ENCODE peak calls at places on chromosomes 4 and X, in six cellular contexts. D is HCT116, T is right lobe of liver, M is dorsolateral prefrontal cortex, Q is fibroblast of lung, U is cardiac muscle cell. V is an unnamed sample.

GRCh38 chrX:118742176-118742575 is 14.8 kb downstream of the IL13RA1 start:
- DNase-seq in D (no peak), T (no peak), M (no peak), Q (no peak), U (no peak), V (no peak)

GRCh38 chr4:108425988-108426387 is 194.4 kb upstream of the RPL34 start:
- DNase-seq in D (no peak), T (no peak), M (no peak), Q (peak), U (peak), V (peak)

GRCh38 chrX:3175659-3176438 is 134.6 kb downstream of the ARSF start:
- DNase-seq in D (no peak), T (no peak), M (no peak), Q (peak), U (peak), V (no peak)

GRCh38 chrX:123859409-123859827 is 435 bp upstream of the XIAP start:
- DNase-seq in D (no peak), T (peak), M (peak), Q (no peak), U (no peak), V (no peak)

GRCh38 chrX:138986235-138986634 is 274.7 kb upstream of the FGF13 start:
- DNase-seq in D (no peak), T (no peak), M (no peak), Q (peak), U (no peak), V (no peak)

GRCh38 chr4:71026086-71026485 is 32.6 kb downstream of the DCK start:
- DNase-seq in D (peak), T (no peak), M (no peak), Q (peak), U (peak), V (peak)

GRCh38 chr4:96729641-96730040 is 889.7 kb downstream of the PDHA2 start:
- DNase-seq in D (no peak), T (no peak), M (no peak), Q (peak), U (peak), V (no peak)

GRCh38 chr4:129043523-129043922 is 49.8 kb downstream of the SCLT1 start:
- DNase-seq in D (no peak), T (no peak), M (no peak), Q (peak), U (peak), V (peak)

GRCh38 chrX:73817381-73818199 is 254.6 kb downstream of the CHIC1 start:
- DNase-seq in D (no peak), T (no peak), M (no peak), Q (peak), U (no peak), V (no peak)

GRCh38 chr4:139659735-139660424 is 5.7 kb upstream of the MGST2 start:
- DNase-seq in D (no peak), T (no peak), M (no peak), Q (no peak), U (no peak), V (no peak)

GRCh38 chr4:133233922-133234321 is 84.8 kb downstream of the PCDH10 start:
- DNase-seq in D (no peak), T (no peak), M (no peak), Q (no peak), U (no peak), V (no peak)

DNA sequence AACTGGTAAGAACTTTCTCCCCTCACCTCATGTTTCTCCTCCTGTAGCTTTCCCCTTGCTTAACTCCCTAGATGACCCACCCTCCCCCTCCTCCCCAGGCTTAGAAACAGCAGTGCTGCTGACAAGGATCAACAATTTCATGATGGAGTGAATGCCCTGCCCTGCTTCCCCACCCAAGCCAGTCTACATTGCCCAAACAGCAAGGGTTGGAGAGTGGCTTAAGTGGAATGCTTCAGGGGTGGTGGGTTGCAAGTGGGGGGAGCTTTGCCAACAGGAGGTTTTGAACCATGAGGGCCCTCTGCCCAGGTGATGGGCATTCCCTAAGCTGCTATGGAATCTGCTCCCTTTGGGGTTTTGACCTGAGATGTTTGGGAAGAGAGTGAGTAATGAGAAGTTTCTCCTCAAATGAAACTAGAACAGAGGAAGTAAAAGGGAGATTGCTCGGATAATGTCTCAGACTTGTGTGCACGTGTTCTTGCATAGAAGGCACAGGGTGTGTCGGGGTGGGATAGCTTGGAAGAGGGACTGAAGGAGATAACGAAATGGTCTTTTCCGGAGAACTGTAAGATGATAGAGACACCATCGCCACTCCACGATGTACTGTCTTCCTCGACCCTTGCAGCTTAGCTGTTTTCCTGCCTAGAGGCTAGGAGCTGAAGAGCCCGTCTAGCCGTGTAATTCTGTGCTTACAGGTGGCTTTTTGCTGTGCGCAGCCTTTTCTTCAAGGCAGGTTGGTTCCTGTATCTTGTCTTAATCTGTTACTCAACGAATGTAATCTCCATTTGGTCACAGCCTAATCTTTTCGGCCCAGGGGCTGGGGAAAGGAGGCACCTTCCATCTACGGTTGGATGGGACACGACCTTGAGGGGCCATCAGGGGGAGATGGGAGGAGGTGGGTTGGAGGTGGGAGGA is 10.1 kb downstream of the GDPD2 start:
- DNase-seq in D (no peak), T (no peak), M (no peak), Q (no peak), U (no peak), V (no peak)
- H3K4me3 ChIP-seq in D (peak), T (peak), M (peak), Q (peak), U (peak), V (peak)

GRCh38 chr4:113682730-113683129 is 78.8 kb downstream of the CAMK2D start:
- DNase-seq in D (no peak), T (no peak), M (no peak), Q (peak), U (no peak), V (no peak)

GRCh38 chr4:113689394-113689793 is 72.1 kb downstream of the CAMK2D start:
- DNase-seq in D (no peak), T (no peak), M (no peak), Q (no peak), U (no peak), V (no peak)

GRCh38 chr4:113683143-113683542 is 78.4 kb downstream of the CAMK2D start:
- DNase-seq in D (no peak), T (no peak), M (no peak), Q (no peak), U (no peak), V (no peak)

GRCh38 chr4:113686950-113687718 is 74.4 kb downstream of the CAMK2D start:
- DNase-seq in D (no peak), T (no peak), M (no peak), Q (peak), U (peak), V (no peak)

DNA sequence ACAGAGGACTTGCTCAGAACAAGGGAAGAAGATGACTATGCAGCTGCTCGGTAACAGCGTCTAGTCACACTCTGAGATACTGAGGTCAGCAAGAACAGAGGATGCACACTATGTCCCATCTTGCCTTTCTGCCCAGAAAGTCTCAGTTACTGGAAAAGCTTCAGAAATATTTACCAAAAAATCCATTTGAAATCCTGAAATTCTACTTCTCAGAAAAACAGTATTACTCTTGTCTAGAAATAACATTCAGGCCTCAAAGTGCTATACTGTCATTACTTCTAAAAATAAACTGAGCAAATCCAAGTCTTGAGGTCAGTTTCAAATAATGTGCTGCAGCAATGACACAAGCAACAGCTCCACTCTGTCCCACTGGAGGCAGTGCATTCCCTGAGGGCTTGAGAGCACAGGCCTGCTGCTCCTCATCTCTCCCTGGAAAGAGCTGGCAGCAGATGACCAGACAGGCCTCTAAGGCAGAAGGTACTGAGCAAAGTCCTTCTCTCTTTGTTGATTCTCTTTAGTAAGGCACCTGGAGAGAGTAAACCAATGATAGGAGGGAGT is 76.9 kb downstream of the CAMK2D start:
- DNase-seq in D (no peak), T (peak), M (peak), Q (peak), U (peak), V (no peak)
- TF ChIP-seq CTCF in D (peak), T (peak), M (no peak), Q (peak), U (peak), V (peak)

GRCh38 chrX:13167444-13168207 is 123.2 kb upstream of the FAM9C start:
- DNase-seq in D (no peak), T (no peak), M (no peak), Q (peak), U (peak), V (peak)
- H3K4me3 ChIP-seq in D (no peak), T (no peak), M (no peak), Q (no peak), U (no peak), V (no peak)

GRCh38 chr4:165378763-165379631 is at the start of gene CPE:
- DNase-seq in D (peak), T (peak), M (peak), Q (peak), U (peak), V (no peak)
- TF ChIP-seq CTCF in D (peak), T (peak), M (peak), Q (peak), U (peak), V (peak)

GRCh38 chr4:3387943-3388348 is 53.8 kb upstream of the HGFAC start:
- DNase-seq in D (no peak), T (peak), M (peak), Q (peak), U (peak), V (peak)
- H3K4me3 ChIP-seq in D (no peak), T (no peak), M (peak), Q (peak), U (no peak), V (peak)

DNA sequence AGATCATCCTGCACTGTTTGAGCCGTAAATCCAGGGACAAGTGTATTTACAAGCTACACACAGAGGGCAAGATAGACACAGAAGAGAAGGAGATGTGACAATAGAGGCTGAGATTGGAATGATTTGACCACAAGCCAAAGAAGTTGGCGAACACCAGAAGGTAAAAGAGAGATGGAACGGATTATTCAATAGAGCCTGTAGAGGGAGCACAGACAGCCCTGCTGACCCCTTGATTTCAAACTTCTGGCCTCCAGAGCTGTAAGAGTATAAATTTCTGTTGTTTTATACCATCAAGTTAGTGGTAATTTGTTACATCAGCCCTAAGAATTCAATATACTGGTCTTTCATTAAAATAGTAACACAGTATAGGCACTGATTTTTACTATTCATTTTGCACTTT is 447.8 kb downstream of the FAT4 start:
- DNase-seq in D (no peak), T (no peak), M (no peak), Q (no peak), U (no peak), V (no peak)
- TF ChIP-seq CTCF in D (peak), T (no peak), M (no peak), Q (no peak), U (peak), V (peak)